ENCODE peak calls at places on chromosomes 16 and 17, in four cellular contexts. S is HepG2, O is GM12878, D is K562. X is an unnamed sample.

GRCh38 chr16:50153648-50154368 is 702 bp downstream of the TENT4B start:
- DNase-seq in S (no peak), O (no peak), D (peak), X (peak)

GRCh38 chr17:42642377-42642776 is 16.7 kb upstream of the TUBG2 start:
- DNase-seq in S (no peak), O (no peak), D (no peak), X (no peak)

GRCh38 chr17:75900691-75901533 is 3.8 kb downstream of the MRPL38 start:
- DNase-seq in S (no peak), O (no peak), D (no peak), X (no peak)

GRCh38 chr16:25126820-25127232 is 15.3 kb downstream of the LCMT1 start:
- DNase-seq in S (peak), O (no peak), D (no peak), X (peak)

GRCh38 chr16:74888227-74888862 is 96.6 kb downstream of the WDR59 start:
- DNase-seq in S (no peak), O (no peak), D (no peak), X (no peak)

GRCh38 chr17:43401293-43401692 is 2.5 kb downstream of the ARL4D start:
- DNase-seq in S (no peak), O (no peak), D (no peak), X (no peak)

GRCh38 chr17:7336240-7337175 is at the start of gene ACAP1:
- DNase-seq in S (no peak), O (no peak), D (peak), X (no peak)

GRCh38 chr17:55769625-55770000 is 18.8 kb downstream of the PCTP start:
- DNase-seq in S (no peak), O (no peak), D (no peak), X (no peak)

GRCh38 chr17:34892864-34893263 is 68.4 kb downstream of the CCT6B start:
- DNase-seq in S (no peak), O (no peak), D (peak), X (peak)

GRCh38 chr17:65586899-65587298 is 25.5 kb upstream of the AXIN2 start:
- DNase-seq in S (no peak), O (no peak), D (no peak), X (peak)

GRCh38 chr17:2372681-2373080 is 28.2 kb downstream of the MNT start:
- DNase-seq in S (no peak), O (no peak), D (no peak), X (no peak)

GRCh38 chr17:75450270-75450669 is 6.2 kb upstream of the TMEM94 start:
- DNase-seq in S (no peak), O (no peak), D (no peak), X (no peak)

GRCh38 chr16:57352636-57353047 is 5.9 kb upstream of the CCL22 start:
- DNase-seq in S (no peak), O (no peak), D (no peak), X (no peak)

GRCh38 chr17:37657202-37657601 is 14.0 kb upstream of the DDX52 start:
- DNase-seq in S (no peak), O (no peak), D (no peak), X (no peak)

GRCh38 chr17:55704412-55704811 is 18.3 kb downstream of the TMEM100 start:
- DNase-seq in S (no peak), O (no peak), D (no peak), X (no peak)

GRCh38 chr16:21083729-21084268 is 66.8 kb downstream of the DNAH3 start:
- DNase-seq in S (peak), O (no peak), D (peak), X (peak)

GRCh38 chr17:48543854-48544355 is 1.0 kb downstream of the HOXB2 start:
- DNase-seq in S (no peak), O (no peak), D (no peak), X (no peak)

GRCh38 chr17:11880714-11881113 is 116.6 kb downstream of the ZNF18 start:
- DNase-seq in S (peak), O (no peak), D (peak), X (peak)

GRCh38 chr17:60901806-60902205 is 224.2 kb downstream of the BCAS3 start:
- DNase-seq in S (no peak), O (no peak), D (no peak), X (no peak)

GRCh38 chr17:31310877-31311276 is 3.0 kb downstream of the EVI2B start:
- DNase-seq in S (no peak), O (no peak), D (no peak), X (no peak)

GRCh38 chr16:53061701-53062159 is 6.9 kb downstream of the CHD9 start:
- DNase-seq in S (peak), O (peak), D (no peak), X (no peak)

GRCh38 chr16:20901441-20902112 is 1.0 kb downstream of the LYRM1 start:
- DNase-seq in S (peak), O (no peak), D (no peak), X (peak)

GRCh38 chr17:30235386-30236296 is at the start of gene SLC6A4:
- DNase-seq in S (no peak), O (no peak), D (peak), X (no peak)

GRCh38 chr16:86048882-86049585 is 150.1 kb downstream of the IRF8 start:
- DNase-seq in S (no peak), O (no peak), D (peak), X (no peak)

GRCh38 chr17:31674305-31674704 is 184.7 kb downstream of the COPRS start:
- DNase-seq in S (no peak), O (no peak), D (no peak), X (no peak)

GRCh38 chr17:42009170-42009569 is 8.1 kb downstream of the DNAJC7 start:
- DNase-seq in S (peak), O (no peak), D (no peak), X (no peak)

GRCh38 chr17:50947844-50948514 is 81.8 kb upstream of the TOB1 start:
- DNase-seq in S (no peak), O (no peak), D (peak), X (no peak)

GRCh38 chr16:57341441-57342303 is 16.9 kb upstream of the CCL22 start:
- DNase-seq in S (no peak), O (no peak), D (no peak), X (no peak)

GRCh38 chr17:57486978-57487377 is 230.7 kb downstream of the MSI2 start:
- DNase-seq in S (no peak), O (no peak), D (no peak), X (no peak)

GRCh38 chr17:28734712-28735241 is 6.2 kb downstream of the NEK8 start:
- DNase-seq in S (no peak), O (no peak), D (no peak), X (no peak)

GRCh38 chr16:2191446-2191706 is 5.0 kb downstream of the CASKIN1 start:
- DNase-seq in S (no peak), O (no peak), D (no peak), X (no peak)

GRCh38 chr17:511001-511690 is 158.5 kb upstream of the RPH3AL start:
- DNase-seq in S (no peak), O (no peak), D (no peak), X (no peak)

GRCh38 chr16:75250809-75251279 is 580 bp downstream of the BCAR1 start:
- DNase-seq in S (peak), O (no peak), D (peak), X (peak)

GRCh38 chr17:61536417-61536955 is 54.5 kb downstream of the NACA2 start:
- DNase-seq in S (no peak), O (no peak), D (no peak), X (no peak)

DNA sequence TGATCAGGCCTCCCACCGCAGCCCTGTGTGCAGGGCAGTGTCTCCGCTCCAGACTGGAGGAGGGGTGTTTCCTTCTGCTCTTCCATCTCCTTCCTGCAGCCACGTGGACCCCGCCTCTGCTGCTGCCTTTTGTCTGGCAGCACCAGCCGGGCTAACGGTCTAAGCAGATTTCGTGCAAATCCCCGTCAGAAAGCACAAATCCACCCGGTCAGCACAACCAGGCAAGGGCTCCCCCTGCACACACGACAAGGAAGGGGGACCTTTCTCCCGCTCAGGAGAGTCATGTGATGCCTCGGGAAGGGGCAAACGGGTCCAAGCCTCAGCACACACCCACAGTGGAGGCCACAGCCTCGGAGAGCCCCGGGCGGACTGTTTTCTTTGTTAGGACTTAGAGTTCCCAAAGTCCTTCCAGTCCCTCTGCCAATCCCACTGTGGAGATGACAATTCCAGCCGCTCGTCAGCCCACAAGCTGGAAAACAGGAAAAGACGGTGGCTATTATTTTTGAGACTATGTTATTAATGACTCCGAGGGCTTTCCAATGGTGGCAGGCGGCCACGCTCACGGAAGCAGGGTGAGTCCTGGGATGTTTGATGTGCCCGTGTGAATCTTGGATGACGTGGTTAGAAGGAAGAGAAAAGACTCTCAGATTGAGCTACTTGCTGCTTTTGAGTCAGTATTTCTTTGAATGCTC is 22.5 kb upstream of the MEAK7 start:
- DNase-seq in S (no peak), O (no peak), D (no peak), X (no peak)
- TF ChIP-seq TARDBP in S (no peak), O (no peak), D (no peak), X (no peak)

GRCh38 chr17:17412331-17412730 is 64.5 kb upstream of the MED9 start:
- DNase-seq in S (no peak), O (no peak), D (no peak), X (no peak)
- TF ChIP-seq BHLHE40 in S (no peak), O (no peak), D (no peak), X (no peak)

GRCh38 chr17:77096570-77097214 is 44.1 kb upstream of the SEC14L1 start:
- DNase-seq in S (peak), O (no peak), D (no peak), X (peak)
- TF ChIP-seq TARDBP in S (no peak), O (no peak), D (no peak), X (no peak)

DNA sequence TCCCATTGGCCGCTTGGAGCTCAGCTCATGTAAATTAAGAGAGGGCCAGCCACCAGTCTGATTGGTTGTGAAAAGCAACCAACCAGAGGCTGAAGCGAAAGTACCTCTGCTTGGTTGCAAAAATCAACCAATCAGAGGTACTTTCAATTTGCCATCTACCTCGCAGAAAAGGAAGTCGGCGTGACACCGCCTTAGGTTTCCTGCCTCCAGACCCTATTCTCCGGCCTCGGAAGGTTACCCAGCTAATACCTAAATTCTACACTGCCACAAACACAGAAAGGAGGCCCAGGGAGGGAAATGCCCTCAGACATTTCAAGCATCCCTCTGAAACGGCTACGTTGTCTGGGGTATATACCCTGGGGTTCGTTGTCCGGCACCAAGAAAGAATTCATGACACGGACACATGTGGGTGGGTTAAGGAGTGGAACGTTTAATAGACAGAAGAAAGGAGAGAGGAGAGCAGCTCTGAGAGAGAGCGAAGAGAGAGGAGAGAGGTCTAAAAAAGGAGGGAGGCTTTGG is 481.3 kb downstream of the TMEM114 start:
- DNase-seq in S (no peak), O (no peak), D (peak), X (no peak)
- TF ChIP-seq BHLHE40 in S (no peak), O (no peak), D (no peak), X (no peak)

GRCh38 chr16:7086842-7087616 is 245.6 kb upstream of the RBFOX1 start:
- DNase-seq in S (peak), O (no peak), D (no peak), X (peak)
- TF ChIP-seq TARDBP in S (no peak), O (no peak), D (no peak), X (no peak)

GRCh38 chr17:46024590-46024989 is 25.5 kb downstream of the STH start:
- DNase-seq in S (no peak), O (no peak), D (no peak), X (no peak)
- TF ChIP-seq BHLHE40 in S (no peak), O (no peak), D (no peak), X (no peak)

DNA sequence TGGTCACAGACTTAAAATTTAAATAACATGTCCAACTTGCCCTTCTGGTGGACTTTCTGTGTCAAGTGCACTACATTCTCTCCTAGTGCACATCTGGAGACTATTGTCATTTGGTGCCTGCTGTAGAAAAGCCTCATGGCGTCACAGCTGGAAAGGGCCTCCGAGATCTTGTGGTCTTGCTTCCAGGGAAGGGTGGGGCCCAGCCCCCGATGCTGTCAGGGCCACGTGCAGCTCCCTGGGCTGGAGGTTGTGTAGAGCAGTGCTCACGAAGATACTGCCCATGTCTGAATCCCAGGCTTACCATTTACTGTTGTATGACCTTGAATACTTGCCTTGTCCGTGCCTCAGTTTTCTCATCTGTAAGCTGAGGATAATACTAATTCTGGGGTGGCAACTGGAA is 6.8 kb upstream of the MPRIP start:
- DNase-seq in S (no peak), O (no peak), D (no peak), X (no peak)
- TF ChIP-seq TARDBP in S (no peak), O (no peak), D (no peak), X (no peak)

GRCh38 chr17:64074704-64075484 is 54.5 kb upstream of the ICAM2 start:
- DNase-seq in S (peak), O (no peak), D (no peak), X (no peak)
- TF ChIP-seq BHLHE40 in S (no peak), O (no peak), D (no peak), X (no peak)

GRCh38 chr16:69311533-69312388 is 611 bp downstream of the VPS4A start:
- DNase-seq in S (peak), O (no peak), D (no peak), X (peak)
- TF ChIP-seq TARDBP in S (no peak), O (no peak), D (no peak), X (no peak)

GRCh38 chr16:23509763-23510153 is 536 bp downstream of the GGA2 start:
- DNase-seq in S (no peak), O (no peak), D (no peak), X (peak)

GRCh38 chr16:23510154-23510914 is at the start of gene GGA2:
- DNase-seq in S (peak), O (no peak), D (peak), X (peak)

GRCh38 chr16:23509441-23509754 is 896 bp downstream of the GGA2 start:
- DNase-seq in S (no peak), O (no peak), D (no peak), X (no peak)

GRCh38 chr16:23506606-23506994 is 3.7 kb downstream of the GGA2 start:
- DNase-seq in S (no peak), O (no peak), D (no peak), X (no peak)

GRCh38 chr16:23508589-23509440 is 1.5 kb downstream of the GGA2 start:
- DNase-seq in S (no peak), O (no peak), D (no peak), X (peak)
- TF ChIP-seq BHLHE40 in S (no peak), O (no peak), D (no peak), X (no peak)